ENCODE peak calls at places on chromosome 15, in four cellular contexts. S is esophagus squamous epithelium, Q is IMR-90, T is A549. U is an unnamed sample.

GRCh38 chr15:68151277-68151676 is 53.9 kb downstream of the CALML4 start:
- DNase-seq in S (no peak), Q (peak), T (no peak), U (no peak)

GRCh38 chr15:96699871-96700401 is 369.4 kb downstream of the NR2F2 start:
- DNase-seq in S (no peak), Q (no peak), T (no peak), U (no peak)

GRCh38 chr15:87755226-87755625 is 501.3 kb downstream of the NTRK3 start:
- DNase-seq in S (no peak), T (no peak), Q (no peak), U (no peak)

GRCh38 chr15:78715930-78716329 is 74.9 kb upstream of the CHRNB4 start:
- DNase-seq in S (no peak), T (no peak), Q (peak), U (peak)

GRCh38 chr15:99371180-99372103 is 120.2 kb downstream of the LRRC28 start:
- DNase-seq in S (no peak), Q (peak), T (no peak), U (no peak)

GRCh38 chr15:69158201-69158842 is 2.1 kb upstream of the GLCE start:
- DNase-seq in Q (no peak), S (no peak), T (no peak), U (no peak)

GRCh38 chr15:92693922-92694331 is 38.4 kb upstream of the FAM174B start:
- DNase-seq in Q (peak), T (peak), S (no peak), U (no peak)

GRCh38 chr15:50452927-50453326 is 28.7 kb downstream of the USP8 start:
- DNase-seq in Q (peak), S (no peak), T (no peak), U (no peak)

GRCh38 chr15:34039506-34040123 is 611 bp upstream of the AVEN start:
- DNase-seq in Q (peak), S (no peak), T (no peak), U (no peak)

GRCh38 chr15:69713726-69714559 is 261.3 kb downstream of the RPLP1 start:
- DNase-seq in S (no peak), Q (no peak), T (no peak), U (no peak)

GRCh38 chr15:91706366-91707032 is 147.0 kb upstream of the SLCO3A1 start:
- DNase-seq in T (peak), Q (peak), S (no peak), U (peak)

GRCh38 chr15:68054658-68055223 is 626 bp downstream of the PIAS1 start:
- DNase-seq in T (peak), S (no peak), Q (peak), U (peak)

GRCh38 chr15:48360841-48361240 is 29.6 kb downstream of the DUT start:
- DNase-seq in Q (peak), S (no peak), T (no peak), U (no peak)

GRCh38 chr15:89749951-89750559 is 994 bp downstream of the MESP1 start:
- DNase-seq in Q (no peak), S (no peak), T (no peak), U (no peak)

GRCh38 chr15:92384391-92384790 is 9.3 kb upstream of the ST8SIA2 start:
- DNase-seq in S (no peak), Q (no peak), T (no peak), U (no peak)

GRCh38 chr15:96351801-96352593 is 21.5 kb downstream of the NR2F2 start:
- DNase-seq in T (no peak), Q (no peak), S (no peak), U (no peak)

GRCh38 chr15:22903961-22904534 is 65.6 kb downstream of the NIPA2 start:
- DNase-seq in T (no peak), S (no peak), Q (no peak), U (no peak)

GRCh38 chr15:69133862-69134519 is 26.4 kb upstream of the GLCE start:
- DNase-seq in T (no peak), S (no peak), Q (no peak), U (no peak)

GRCh38 chr15:39145854-39146253 is 435.0 kb upstream of the THBS1 start:
- DNase-seq in S (no peak), Q (peak), T (no peak), U (no peak)

GRCh38 chr15:59376735-59377134 is 4.1 kb upstream of the MYO1E start:
- DNase-seq in T (no peak), Q (no peak), S (no peak), U (no peak)

GRCh38 chr15:68730491-68731317 is 90.0 kb downstream of the ANP32A start:
- DNase-seq in S (no peak), T (peak), Q (peak), U (no peak)

GRCh38 chr15:70602834-70603560 is 160.4 kb downstream of the UACA start:
- DNase-seq in T (no peak), S (no peak), Q (no peak), U (no peak)

GRCh38 chr15:91956026-91956723 is 102.7 kb downstream of the SLCO3A1 start:
- DNase-seq in S (no peak), Q (peak), T (no peak), U (no peak)

GRCh38 chr15:47194718-47195117 is 522.6 kb upstream of the SEMA6D start:
- DNase-seq in S (no peak), Q (peak), T (no peak), U (no peak)

GRCh38 chr15:89423981-89424380 is 72.4 kb downstream of the RHCG start:
- DNase-seq in T (no peak), S (no peak), Q (no peak), U (no peak)

GRCh38 chr15:63905558-63906265 is 72.0 kb upstream of the HERC1 start:
- DNase-seq in Q (no peak), S (no peak), T (no peak), U (no peak)

GRCh38 chr15:31157644-31158069 is 56.1 kb upstream of the TRPM1 start:
- DNase-seq in S (no peak), Q (no peak), T (no peak), U (no peak)

GRCh38 chr15:38401716-38402115 is 52.2 kb upstream of the FAM98B start:
- DNase-seq in Q (no peak), T (no peak), S (no peak), U (no peak)

DNA sequence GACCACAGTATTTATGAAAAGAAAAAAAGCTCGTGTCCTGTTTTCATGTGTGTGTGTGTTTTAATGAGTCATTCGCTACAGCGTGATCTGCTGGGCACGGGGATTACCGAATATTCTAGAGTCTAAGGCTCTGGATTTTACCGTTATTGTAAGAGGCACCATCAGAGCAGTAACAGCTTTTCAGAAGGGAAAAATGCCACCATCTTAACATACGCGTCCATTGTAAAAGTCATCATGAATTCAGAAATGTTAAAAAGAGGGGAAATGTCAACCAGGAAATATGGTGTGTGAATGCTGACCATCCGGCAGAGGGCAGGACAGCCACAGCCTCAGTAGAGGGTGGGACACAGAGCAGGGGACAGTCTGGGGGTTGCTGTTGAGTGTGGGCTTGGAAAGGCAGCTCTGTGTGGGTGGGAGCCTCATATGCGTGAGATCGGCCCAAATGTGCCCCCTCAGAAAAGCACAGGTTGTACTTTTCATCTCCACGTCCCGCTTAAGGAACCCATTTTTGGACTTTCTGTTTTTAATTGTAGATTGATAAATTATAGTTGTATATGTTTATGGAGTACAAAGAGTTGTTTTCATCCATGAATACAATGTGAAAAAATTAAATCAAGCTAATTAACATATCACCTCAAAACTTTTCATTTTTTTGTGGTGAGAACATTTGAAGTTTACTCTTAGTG is 69.6 kb downstream of the ASB7 start:
- DNase-seq in Q (peak), T (peak), S (no peak), U (peak)
- H3K4me3 ChIP-seq in Q (no peak), T (peak), S (no peak), U (no peak)

DNA sequence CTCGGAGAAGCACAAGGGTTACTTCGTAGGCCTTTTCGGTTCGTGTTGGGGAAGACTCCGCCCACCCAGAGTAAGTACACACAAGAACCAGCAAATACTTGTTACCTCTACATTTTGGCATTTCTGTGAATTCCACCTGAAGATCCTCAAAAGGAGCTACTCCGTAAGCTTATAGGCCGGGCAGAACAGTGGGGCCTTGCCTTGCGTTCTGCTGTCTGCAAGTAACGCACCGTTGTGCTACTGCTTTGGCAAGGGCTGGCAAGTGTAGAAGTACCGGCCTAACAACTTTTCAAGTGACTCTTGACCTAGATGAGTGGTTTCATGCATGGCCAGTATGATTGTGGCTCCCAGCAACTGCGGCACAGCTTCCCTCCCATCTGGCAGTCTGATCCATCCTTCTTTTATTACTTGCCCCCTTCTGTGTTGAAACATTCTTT is 6.4 kb upstream of the DNAAF4 start:
- DNase-seq in T (no peak), Q (no peak), S (no peak), U (no peak)
- TF ChIP-seq POLR2A in T (no peak), Q (no peak), S (no peak), U (no peak)

GRCh38 chr15:85620321-85621044 is 174.2 kb downstream of the KLHL25 start:
- DNase-seq in S (no peak), T (no peak), Q (peak), U (no peak)
- H3K4me3 ChIP-seq in S (peak), T (no peak), Q (peak), U (peak)

GRCh38 chr15:40331026-40331425 is 7.5 kb downstream of the INAFM2 start:
- DNase-seq in T (no peak), Q (no peak), S (no peak), U (no peak)

GRCh38 chr15:40329804-40330203 is 6.3 kb downstream of the INAFM2 start:
- DNase-seq in Q (no peak), S (no peak), T (no peak), U (no peak)

GRCh38 chr15:40331637-40332036 is 8.1 kb downstream of the INAFM2 start:
- DNase-seq in T (no peak), Q (no peak), S (no peak), U (no peak)

GRCh38 chr15:40328711-40329240 is 5.3 kb downstream of the INAFM2 start:
- DNase-seq in T (no peak), S (no peak), Q (no peak), U (no peak)

DNA sequence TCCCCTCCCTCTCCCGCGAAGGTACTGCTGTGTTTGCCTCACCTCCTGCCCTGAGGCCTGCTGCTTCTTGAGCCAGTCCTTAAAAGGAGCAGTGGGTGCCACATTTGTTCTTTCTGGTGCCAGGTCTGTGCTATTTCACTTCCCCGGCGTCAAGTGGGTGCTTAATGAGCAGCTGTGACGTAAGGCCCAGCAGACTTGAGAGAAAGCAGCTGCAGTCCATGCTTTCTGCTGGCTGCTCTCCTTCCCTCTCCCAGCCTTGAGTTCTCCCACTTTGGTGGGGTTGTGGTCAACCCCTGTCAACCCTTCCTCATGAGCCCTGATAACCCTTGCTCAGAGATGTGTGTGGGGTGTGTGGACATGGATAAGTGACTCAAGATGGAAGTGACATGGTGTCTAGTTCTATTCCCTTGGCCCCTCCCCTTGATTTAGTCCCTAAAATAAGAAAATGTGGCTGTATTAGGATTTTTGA is 6.9 kb downstream of the INAFM2 start:
- DNase-seq in T (no peak), Q (peak), S (no peak), U (no peak)
- TF ChIP-seq POLR2A in T (no peak), Q (no peak), S (no peak), U (no peak)

DNA sequence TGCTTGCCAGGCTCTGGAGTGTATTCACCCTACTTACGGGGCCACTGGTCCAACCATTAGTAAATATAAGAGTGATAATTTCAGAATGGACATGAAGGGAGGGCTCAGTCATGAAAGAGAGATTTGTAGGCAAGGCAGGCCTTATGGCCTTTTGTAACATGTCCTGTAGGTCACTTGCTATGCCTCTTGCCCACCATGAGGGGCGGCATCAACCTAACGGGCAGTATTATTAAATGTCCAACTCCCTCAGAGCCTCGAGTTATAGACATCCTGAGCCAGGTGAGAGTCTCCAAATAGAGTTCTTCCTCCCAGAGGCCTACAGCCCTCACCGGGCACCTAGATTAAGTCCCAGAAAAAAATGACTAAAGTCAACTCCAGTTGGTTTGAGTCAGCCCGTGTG is 30.2 kb downstream of the ONECUT1 start:
- DNase-seq in T (no peak), S (no peak), Q (no peak), U (no peak)
- H3K4me3 ChIP-seq in T (no peak), S (no peak), Q (no peak), U (no peak)

GRCh38 chr15:44137750-44138149 is 57.3 kb downstream of the FRMD5 start:
- DNase-seq in S (no peak), Q (peak), T (no peak), U (no peak)
- TF ChIP-seq POLR2A in S (no peak), Q (no peak), T (no peak), U (no peak)

GRCh38 chr15:61364871-61365270 is 135.8 kb upstream of the RORA start:
- DNase-seq in Q (no peak), S (no peak), T (no peak), U (no peak)
- H3K4me3 ChIP-seq in Q (no peak), S (no peak), T (no peak), U (no peak)